ENCODE peak calls at places on chromosomes 16 and 17, in seven cellular contexts. Y, U, H, A, N, V and O are unnamed samples.

GRCh38 chr16:22642689-22643088 is 132.0 kb downstream of the NPIPB5 start:
- DNase-seq in Y (no peak), U (no peak), H (no peak), A (no peak), N (no peak), V (no peak), O (no peak)

GRCh38 chr17:63338272-63338671 is 107.8 kb downstream of the CYB561 start:
- DNase-seq in Y (no peak), U (no peak), H (no peak), A (no peak), N (no peak), V (no peak), O (no peak)

GRCh38 chr16:566475-567361 is at the start of gene NHLRC4:
- DNase-seq in Y (peak), U (no peak), H (peak), A (peak), N (peak), V (peak), O (peak)

GRCh38 chr16:48158296-48158695 is 2.5 kb upstream of the ABCC12 start:
- DNase-seq in Y (no peak), U (no peak), H (no peak), A (peak), N (no peak), V (no peak), O (no peak)

GRCh38 chr16:50265260-50265659 is 1.1 kb upstream of the ADCY7 start:
- DNase-seq in Y (peak), U (no peak), H (peak), A (peak), N (no peak), V (no peak), O (no peak)

GRCh38 chr17:18280766-18281165 is 20.3 kb downstream of the MIEF2 start:
- DNase-seq in Y (no peak), U (no peak), H (no peak), A (peak), N (no peak), V (no peak), O (no peak)

GRCh38 chr16:48317614-48318013 is 67.6 kb downstream of the SIAH1 start:
- DNase-seq in Y (no peak), U (no peak), H (no peak), A (peak), N (no peak), V (no peak), O (no peak)

GRCh38 chr16:4663756-4664465 is 29.5 kb upstream of the NUDT16L1 start:
- DNase-seq in Y (peak), U (no peak), H (no peak), A (no peak), N (no peak), V (no peak), O (peak)

GRCh38 chr17:57001541-57001940 is 23.6 kb downstream of the SCPEP1 start:
- DNase-seq in Y (no peak), U (no peak), H (no peak), A (no peak), N (no peak), V (no peak), O (no peak)

GRCh38 chr17:41775394-41776226 is 10.9 kb downstream of the JUP start:
- DNase-seq in Y (peak), U (no peak), H (no peak), A (no peak), N (no peak), V (no peak), O (no peak)

GRCh38 chr17:50175035-50175788 is 9.4 kb downstream of the SGCA start:
- DNase-seq in Y (peak), U (no peak), H (no peak), A (peak), N (no peak), V (no peak), O (no peak)

GRCh38 chr16:86975445-86975844 is 341.7 kb downstream of the C16orf95 start:
- DNase-seq in Y (no peak), U (no peak), H (no peak), A (peak), N (no peak), V (peak), O (no peak)

GRCh38 chr17:7219812-7220592 is at the start of the genes ACADVL and DLG4:
- DNase-seq in Y (peak), U (peak), H (peak), A (peak), N (peak), V (peak), O (peak)

GRCh38 chr16:30748634-30749445 is 615 bp downstream of the PHKG2 start:
- DNase-seq in Y (peak), U (peak), H (no peak), A (peak), N (peak), V (no peak), O (peak)

GRCh38 chr17:19707728-19708221 is 8.6 kb downstream of the SLC47A2 start:
- DNase-seq in Y (no peak), U (no peak), H (peak), A (no peak), N (no peak), V (no peak), O (no peak)

GRCh38 chr17:17169396-17169795 is 36.7 kb downstream of the PLD6 start:
- DNase-seq in Y (no peak), U (no peak), H (no peak), A (no peak), N (no peak), V (no peak), O (no peak)

GRCh38 chr17:9022553-9023388 is 1.5 kb downstream of the NTN1 start:
- DNase-seq in Y (no peak), U (no peak), H (peak), A (no peak), N (no peak), V (peak), O (peak)

GRCh38 chr17:7548585-7549400 is at the start of gene TNFSF12:
- DNase-seq in Y (peak), U (peak), H (peak), A (peak), N (peak), V (peak), O (peak)

GRCh38 chr17:19237389-19238166 is 412 bp downstream of the EPN2 start:
- DNase-seq in Y (peak), U (peak), H (peak), A (no peak), N (no peak), V (no peak), O (peak)

GRCh38 chr16:21650517-21650916 is 1.9 kb downstream of the IGSF6 start:
- DNase-seq in Y (no peak), U (no peak), H (no peak), A (no peak), N (no peak), V (no peak), O (no peak)

GRCh38 chr17:16940116-16940881 is 31.6 kb downstream of the TNFRSF13B start:
- DNase-seq in Y (no peak), U (no peak), H (peak), A (no peak), N (no peak), V (peak), O (peak)

GRCh38 chr17:77693776-77694175 is 264.7 kb upstream of the TNRC6C start:
- DNase-seq in Y (no peak), U (no peak), H (peak), A (no peak), N (no peak), V (peak), O (no peak)

GRCh38 chr17:51346218-51346982 is 86.1 kb downstream of the UTP18 start:
- DNase-seq in Y (no peak), U (no peak), H (peak), A (no peak), N (no peak), V (no peak), O (no peak)

GRCh38 chr17:10156579-10157488 is 41.6 kb downstream of the GAS7 start:
- DNase-seq in Y (peak), U (no peak), H (peak), A (no peak), N (no peak), V (peak), O (peak)

GRCh38 chr17:64281962-64282752 is 19.1 kb upstream of the TEX2 start:
- DNase-seq in Y (peak), U (peak), H (no peak), A (peak), N (peak), V (peak), O (no peak)

GRCh38 chr16:53433930-53434435 is 288 bp upstream of the RBL2 start:
- DNase-seq in Y (no peak), U (no peak), H (no peak), A (peak), N (no peak), V (no peak), O (no peak)

GRCh38 chr17:10888858-10889257 is 51.0 kb upstream of the PIRT start:
- DNase-seq in Y (no peak), U (no peak), H (no peak), A (no peak), N (no peak), V (no peak), O (no peak)

GRCh38 chr17:56681561-56682266 is 88.2 kb downstream of the NOG start:
- DNase-seq in Y (no peak), U (no peak), H (peak), A (peak), N (no peak), V (no peak), O (no peak)

GRCh38 chr17:50058296-50058945 is 2.5 kb downstream of the ITGA3 start:
- DNase-seq in Y (no peak), U (no peak), H (no peak), A (no peak), N (no peak), V (no peak), O (no peak)

GRCh38 chr17:50545306-50545705 is 1.7 kb upstream of the SPATA20 start:
- DNase-seq in Y (no peak), U (no peak), H (no peak), A (no peak), N (no peak), V (no peak), O (no peak)

GRCh38 chr17:50640701-50641338 is 6.1 kb downstream of the ABCC3 start:
- DNase-seq in Y (peak), U (no peak), H (no peak), A (no peak), N (no peak), V (peak), O (peak)

GRCh38 chr17:19409066-19409465 is 2.0 kb upstream of the RNF112 start:
- DNase-seq in Y (no peak), U (no peak), H (peak), A (no peak), N (no peak), V (no peak), O (no peak)

GRCh38 chr17:7627250-7628121 is at the start of gene SAT2:
- DNase-seq in Y (peak), U (peak), H (peak), A (peak), N (peak), V (peak), O (peak)

GRCh38 chr17:36148559-36149295 is 27.7 kb downstream of the TBC1D3B start:
- DNase-seq in Y (peak), U (peak), H (peak), A (peak), N (peak), V (peak), O (no peak)

GRCh38 chr16:77877712-77878111 is 89.3 kb downstream of the VAT1L start:
- DNase-seq in Y (no peak), U (no peak), H (no peak), A (peak), N (no peak), V (no peak), O (no peak)

GRCh38 chr17:82127704-82128103 is 29.7 kb upstream of the FASN start:
- DNase-seq in Y (no peak), U (no peak), H (no peak), A (no peak), N (no peak), V (no peak), O (no peak)

GRCh38 chr17:42094375-42095069 is 3.8 kb downstream of the ZNF385C start:
- DNase-seq in Y (no peak), U (no peak), H (no peak), A (no peak), N (no peak), V (no peak), O (no peak)

GRCh38 chr16:89855986-89856385 is 17.4 kb upstream of the TCF25 start:
- DNase-seq in Y (no peak), U (no peak), H (no peak), A (no peak), N (no peak), V (no peak), O (no peak)

GRCh38 chr16:67865318-67865717 is 7.5 kb upstream of the EDC4 start:
- DNase-seq in Y (no peak), U (no peak), H (no peak), A (peak), N (no peak), V (no peak), O (no peak)
- TF ChIP-seq CTCF in Y (peak), U (no peak), H (no peak), A (peak), N (no peak), V (peak), O (no peak)

GRCh38 chr16:27973678-27974077 is 89.8 kb downstream of the GSG1L start:
- DNase-seq in Y (no peak), U (no peak), H (peak), A (no peak), N (no peak), V (no peak), O (no peak)

GRCh38 chr16:27974896-27975540 is 88.5 kb downstream of the GSG1L start:
- DNase-seq in Y (no peak), U (no peak), H (peak), A (no peak), N (no peak), V (no peak), O (no peak)

GRCh38 chr16:27969574-27969973 is 93.9 kb downstream of the GSG1L start:
- DNase-seq in Y (no peak), U (no peak), H (no peak), A (peak), N (no peak), V (no peak), O (no peak)

GRCh38 chr16:27976990-27977389 is 86.5 kb downstream of the GSG1L start:
- DNase-seq in Y (no peak), U (no peak), H (no peak), A (no peak), N (no peak), V (no peak), O (no peak)

DNA sequence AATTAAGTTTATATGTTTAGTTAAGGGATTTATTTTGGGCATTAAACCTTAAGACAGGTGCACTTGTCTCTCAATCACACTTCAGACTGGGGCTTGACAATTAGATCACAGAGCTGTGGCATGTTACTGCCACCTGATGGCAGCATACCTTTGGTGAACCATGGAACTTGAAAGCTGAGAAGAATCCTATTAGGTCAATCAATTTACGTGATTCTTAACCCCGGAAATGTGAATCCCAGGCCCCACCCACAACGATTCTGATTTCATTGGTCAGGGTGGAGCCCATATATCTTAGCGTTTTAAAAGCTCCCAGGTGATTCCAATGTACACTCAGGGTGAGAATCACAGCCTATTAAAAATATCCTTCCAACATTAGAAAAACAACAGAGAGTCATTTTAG is 91.0 kb downstream of the GSG1L start:
- DNase-seq in Y (no peak), U (no peak), H (peak), A (peak), N (no peak), V (peak), O (no peak)
- TF ChIP-seq CTCF in Y (peak), U (no peak), H (no peak), A (peak), N (no peak), V (peak), O (peak)

GRCh38 chr17:45948881-45949624 is 50.0 kb upstream of the STH start:
- DNase-seq in Y (peak), U (peak), H (peak), A (peak), N (peak), V (peak), O (peak)
- TF ChIP-seq CTCF in Y (peak), U (peak), H (no peak), A (peak), N (peak), V (peak), O (peak)

GRCh38 chr17:75105269-75106080 is 4.3 kb upstream of the ARMC7 start:
- DNase-seq in Y (no peak), U (peak), H (no peak), A (peak), N (no peak), V (no peak), O (peak)
- TF ChIP-seq CTCF in Y (peak), U (peak), H (no peak), A (peak), N (peak), V (peak), O (peak)

GRCh38 chr17:72388765-72389473 is 268.1 kb downstream of the SOX9 start:
- DNase-seq in Y (no peak), U (no peak), H (no peak), A (no peak), N (no peak), V (no peak), O (no peak)
- TF ChIP-seq CTCF in Y (no peak), U (no peak), H (no peak), A (peak), N (no peak), V (no peak), O (no peak)

GRCh38 chr17:12140685-12141084 is 120.0 kb downstream of the MAP2K4 start:
- DNase-seq in Y (no peak), U (no peak), H (no peak), A (no peak), N (no peak), V (no peak), O (no peak)

GRCh38 chr17:12136243-12136642 is 115.6 kb downstream of the MAP2K4 start:
- DNase-seq in Y (no peak), U (no peak), H (no peak), A (no peak), N (no peak), V (no peak), O (no peak)

GRCh38 chr17:12136646-12137045 is 116.0 kb downstream of the MAP2K4 start:
- DNase-seq in Y (no peak), U (no peak), H (no peak), A (no peak), N (no peak), V (no peak), O (no peak)

GRCh38 chr17:12134587-12134986 is 113.9 kb downstream of the MAP2K4 start:
- DNase-seq in Y (no peak), U (no peak), H (no peak), A (no peak), N (no peak), V (no peak), O (no peak)

DNA sequence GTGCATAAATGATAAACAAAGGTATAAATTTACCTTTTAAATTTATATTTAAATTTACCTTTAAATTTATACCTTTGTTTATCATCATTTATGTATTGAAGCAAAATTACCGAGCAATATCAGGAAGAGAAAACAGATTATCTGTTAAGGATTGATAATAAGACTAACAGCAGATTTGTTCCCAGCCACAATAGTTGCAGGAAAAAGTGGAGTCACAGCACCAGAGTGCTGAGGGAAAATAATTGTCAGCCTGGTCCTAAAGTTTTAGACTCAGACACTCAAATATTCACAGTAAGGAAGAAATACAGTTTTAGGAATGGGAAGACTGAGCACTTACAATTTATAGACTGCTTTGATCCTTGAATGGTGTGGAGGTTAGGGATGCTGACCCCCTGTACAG is 117.2 kb downstream of the MAP2K4 start:
- DNase-seq in Y (no peak), U (no peak), H (no peak), A (no peak), N (no peak), V (no peak), O (no peak)
- TF ChIP-seq CTCF in Y (no peak), U (no peak), H (no peak), A (no peak), N (no peak), V (no peak), O (no peak)

DNA sequence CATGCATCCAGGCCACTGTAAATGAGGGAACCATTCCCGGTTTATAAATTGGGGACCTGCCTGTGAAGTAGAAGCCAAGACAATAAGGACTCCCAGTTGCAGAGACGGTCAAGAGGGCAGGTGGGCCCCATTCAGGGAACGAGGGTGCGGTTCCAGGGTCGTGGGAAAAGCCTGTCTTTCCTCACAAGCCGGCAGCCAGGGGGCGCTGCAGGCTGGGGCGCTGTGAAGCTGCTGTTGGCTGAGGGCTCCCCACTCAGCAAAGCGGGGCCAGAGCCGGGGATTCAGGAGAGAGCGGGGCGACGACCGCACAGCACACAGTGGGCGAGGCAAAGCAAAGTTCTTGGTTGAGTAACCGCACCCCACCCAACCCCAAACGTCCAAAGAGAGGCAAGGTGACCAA is 24.9 kb downstream of the CDRT15 start:
- DNase-seq in Y (peak), U (no peak), H (no peak), A (no peak), N (peak), V (no peak), O (peak)
- TF ChIP-seq CTCF in Y (no peak), U (no peak), H (no peak), A (peak), N (no peak), V (peak), O (peak)

DNA sequence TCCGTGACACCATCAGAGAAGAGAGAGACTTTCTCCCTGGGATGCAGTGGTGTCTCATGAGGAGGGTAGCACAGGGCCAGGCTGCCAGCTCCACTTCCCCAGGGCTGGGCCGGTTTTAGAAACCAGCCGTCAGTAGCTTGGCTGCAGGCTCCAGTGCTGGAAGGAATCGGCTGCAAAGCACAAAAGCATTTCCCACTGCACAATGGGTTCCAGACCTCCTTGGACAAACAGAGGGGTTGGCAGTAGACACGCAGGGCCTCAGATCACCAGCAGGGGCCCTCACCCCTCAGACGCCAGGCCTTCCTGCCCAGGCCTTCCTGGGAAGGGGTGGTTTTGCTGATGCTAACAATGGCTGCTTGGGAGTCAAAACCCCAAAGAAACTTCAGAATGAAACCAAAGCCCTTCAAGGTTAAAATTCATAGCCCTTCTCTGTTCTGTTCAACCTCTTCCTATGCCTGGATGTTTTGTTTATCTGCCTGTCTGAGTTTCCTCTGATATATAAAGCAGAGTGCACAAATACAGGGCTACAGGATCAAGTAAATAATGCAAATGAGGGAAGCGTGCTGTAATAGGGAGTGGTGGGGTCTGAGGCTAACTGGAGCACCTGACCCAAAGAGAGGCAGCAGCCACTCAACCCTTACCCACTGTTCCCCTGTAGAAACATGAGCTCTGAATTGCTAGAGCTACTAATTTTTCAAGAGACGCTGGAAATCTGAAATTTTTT is 26.2 kb downstream of the TEKT5 start:
- DNase-seq in Y (no peak), U (no peak), H (no peak), A (peak), N (no peak), V (no peak), O (peak)
- TF ChIP-seq CTCF in Y (peak), U (peak), H (no peak), A (peak), N (no peak), V (peak), O (peak)